ENCODE peak calls at places on chromosomes 4 and X, in seven cellular contexts. L is KBM-7; A is CD4-positive, alpha-beta T cell; I is stimulated activated naive B cell treated with anti-CD40 and anti-IgM and Interleukin-4, amounts not matched to agents 10 μg/mL and 1 μg/mL and 100 μg/mL, for 72 hours; C is germinal center; V is stimulated activated CD4-positive, alpha-beta T cell treated with anti-CD3 and anti-CD28 coated beads, Interleukin-1b, Interleukin-23, amount 100 ng/mL, for 1 hour; Z is stimulated activated naive CD4-positive, alpha-beta T cell. G is an unnamed sample.

GRCh38 chr4:116838609-116839008 is 246.8 kb downstream of the TRAM1L1 start:
- DNase-seq in L (no peak), Z (no peak), C (no peak), A (no peak), I (no peak), V (no peak), G (no peak)

GRCh38 chr4:160825644-160826338 is 1338.0 kb downstream of the FSTL5 start:
- DNase-seq in I (no peak), V (no peak), L (peak), Z (no peak), A (no peak), C (no peak), G (no peak)

GRCh38 chrX:118720058-118720707 is 7.2 kb upstream of the IL13RA1 start:
- DNase-seq in C (no peak), V (no peak), A (no peak), L (no peak), Z (no peak), I (no peak), G (no peak)

GRCh38 chr4:98657531-98658286 is 702 bp downstream of the TSPAN5 start:
- DNase-seq in A (peak), I (peak), L (peak), Z (peak), C (peak), V (no peak), G (no peak)

GRCh38 chr4:27463816-27464215 is 603.2 kb downstream of the STIM2 start:
- DNase-seq in A (no peak), Z (no peak), C (no peak), V (no peak), L (no peak), I (no peak), G (no peak)

GRCh38 chr4:153486281-153487151 is 20.4 kb downstream of the TMEM131L start:
- DNase-seq in L (no peak), I (no peak), V (no peak), Z (peak), A (no peak), C (no peak), G (no peak)

GRCh38 chr4:64670647-64671046 is 261.4 kb upstream of the TECRL start:
- DNase-seq in A (no peak), C (no peak), L (no peak), V (no peak), Z (no peak), I (no peak), G (no peak)

GRCh38 chr4:78656968-78657445 is 105.4 kb downstream of the ANXA3 start:
- DNase-seq in C (no peak), I (no peak), L (peak), V (no peak), Z (no peak), A (peak), G (peak)

GRCh38 chr4:13348216-13348615 is 135.9 kb downstream of the RAB28 start:
- DNase-seq in I (no peak), V (no peak), L (no peak), Z (no peak), A (no peak), C (no peak), G (no peak)

GRCh38 chr4:3681191-3681590 is 85.0 kb upstream of the ADRA2C start:
- DNase-seq in V (no peak), I (no peak), Z (no peak), C (no peak), L (no peak), A (no peak), G (no peak)

GRCh38 chr4:1274871-1275270 is 14.8 kb upstream of the MAEA start:
- DNase-seq in C (no peak), A (no peak), V (no peak), L (no peak), I (no peak), Z (no peak), G (no peak)

GRCh38 chrX:121781991-121782390 is 734.6 kb downstream of the GLUD2 start:
- DNase-seq in C (no peak), Z (no peak), V (no peak), I (no peak), A (no peak), L (no peak), G (no peak)

G was measured in OCI-LY7.